ENCODE peak calls at places on chromosomes 13 and 19, in ten cellular contexts. I, Z, J, H, M, A, F, V, D and Y are unnamed samples.

GRCh38 chr13:60679131-60679530 is 282.1 kb downstream of the TDRD3 start:
- DNase-seq in I (no peak), Z (no peak), J (no peak), H (no peak), M (no peak), A (no peak), F (no peak), V (no peak), D (no peak), Y (no peak)

GRCh38 chr19:39082745-39083598 is 1.2 kb upstream of the ACP7 start:
- DNase-seq in I (no peak), Z (no peak), J (no peak), H (no peak), M (no peak), A (no peak), F (peak), V (no peak), D (no peak), Y (no peak)

GRCh38 chr19:6423499-6424189 is 967 bp downstream of the KHSRP start:
- DNase-seq in I (peak), Z (no peak), J (peak), H (no peak), M (no peak), A (no peak), F (peak), V (peak), D (no peak), Y (no peak)

GRCh38 chr19:30362156-30362754 is 9.9 kb upstream of the ZNF536 start:
- DNase-seq in I (peak), Z (no peak), J (no peak), H (no peak), M (no peak), A (no peak), F (no peak), V (no peak), D (no peak), Y (no peak)

GRCh38 chr19:38425810-38426466 is at the start of gene RASGRP4:
- DNase-seq in I (no peak), Z (no peak), J (peak), H (peak), M (no peak), A (no peak), F (no peak), V (no peak), D (peak), Y (peak)

GRCh38 chr13:87444135-87444534 is 227.0 kb upstream of the SLITRK5 start:
- DNase-seq in I (no peak), Z (no peak), J (no peak), H (no peak), M (no peak), A (no peak), F (no peak), V (no peak), D (no peak), Y (no peak)

GRCh38 chr19:1254081-1254527 is 5.7 kb downstream of the MIDN start:
- DNase-seq in I (peak), Z (no peak), J (no peak), H (no peak), M (no peak), A (peak), F (no peak), V (no peak), D (no peak), Y (no peak)

GRCh38 chr13:111517641-111518010 is 197.2 kb downstream of the TEX29 start:
- DNase-seq in I (no peak), Z (no peak), J (no peak), H (no peak), M (no peak), A (no peak), F (no peak), V (no peak), D (no peak), Y (no peak)

GRCh38 chr19:51586103-51586728 is 15.1 kb downstream of the ZNF175 start:
- DNase-seq in I (no peak), Z (no peak), J (no peak), H (no peak), M (no peak), A (no peak), F (no peak), V (no peak), D (no peak), Y (no peak)

GRCh38 chr13:47066261-47066660 is 169.4 kb upstream of the HTR2A start:
- DNase-seq in I (no peak), Z (no peak), J (no peak), H (no peak), M (no peak), A (no peak), F (peak), V (no peak), D (no peak), Y (no peak)

GRCh38 chr19:9597027-9597426 is 12.7 kb upstream of the ZNF121 start:
- DNase-seq in I (peak), Z (no peak), J (no peak), H (no peak), M (no peak), A (no peak), F (peak), V (no peak), D (no peak), Y (no peak)

GRCh38 chr13:27406178-27406939 is 18.1 kb upstream of the GTF3A start:
- DNase-seq in I (peak), Z (no peak), J (peak), H (no peak), M (no peak), A (peak), F (peak), V (peak), D (peak), Y (peak)

GRCh38 chr19:869245-870177 is 10.0 kb downstream of the CFD start:
- DNase-seq in I (peak), Z (peak), J (no peak), H (peak), M (no peak), A (peak), F (peak), V (no peak), D (no peak), Y (no peak)

GRCh38 chr13:108860418-108860817 is 231.0 kb downstream of the MYO16 start:
- DNase-seq in I (peak), Z (no peak), J (no peak), H (no peak), M (no peak), A (no peak), F (no peak), V (no peak), D (no peak), Y (no peak)

DNA sequence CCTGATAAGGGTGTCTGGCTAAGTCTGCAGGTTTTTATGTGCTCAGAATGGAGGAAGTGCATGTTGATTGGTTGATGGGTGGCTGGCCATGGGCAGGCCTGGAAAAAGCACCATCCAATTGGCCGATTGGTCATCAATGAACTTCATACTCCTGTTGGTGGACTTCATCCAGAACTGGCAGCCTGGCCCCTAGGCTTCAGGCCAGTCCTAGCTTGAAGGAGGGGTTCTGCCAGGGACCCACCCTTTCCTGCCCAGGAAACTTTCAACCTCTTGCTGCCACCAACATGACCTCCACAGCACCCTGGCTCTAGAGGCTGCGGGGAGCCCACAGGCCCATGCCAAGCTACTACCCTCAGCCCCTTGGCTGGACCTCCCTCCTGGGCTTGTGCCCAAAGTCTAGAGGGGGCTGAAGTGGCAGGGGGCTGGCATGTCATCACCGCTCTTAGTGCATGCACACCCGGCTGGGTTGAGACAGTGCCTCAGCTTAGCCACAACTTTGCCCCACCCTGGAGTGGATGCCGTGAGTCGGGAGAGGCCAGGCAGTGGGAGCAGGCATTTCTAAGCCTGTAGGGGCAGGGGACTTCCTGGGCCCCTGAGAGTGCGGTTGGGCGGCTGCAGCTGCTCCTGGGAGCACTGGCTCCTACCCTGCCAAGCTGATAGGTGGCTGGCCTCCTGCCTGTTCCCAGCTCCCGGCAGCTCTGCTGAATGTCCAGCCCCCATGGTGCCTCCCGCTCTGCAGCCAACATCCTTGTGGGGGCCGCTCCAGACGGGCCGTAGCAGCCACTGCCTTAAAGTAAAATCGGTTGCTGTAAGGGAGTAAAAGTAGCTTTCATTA is 13.2 kb downstream of the DNAJC15 start:
- DNase-seq in I (no peak), Z (no peak), J (peak), H (peak), M (no peak), A (peak), F (peak), V (no peak), D (no peak), Y (no peak)
- H3K4me3 ChIP-seq in I (no peak), Z (peak), J (no peak), H (peak), M (no peak), A (no peak), F (no peak), V (no peak), D (no peak), Y (no peak)

DNA sequence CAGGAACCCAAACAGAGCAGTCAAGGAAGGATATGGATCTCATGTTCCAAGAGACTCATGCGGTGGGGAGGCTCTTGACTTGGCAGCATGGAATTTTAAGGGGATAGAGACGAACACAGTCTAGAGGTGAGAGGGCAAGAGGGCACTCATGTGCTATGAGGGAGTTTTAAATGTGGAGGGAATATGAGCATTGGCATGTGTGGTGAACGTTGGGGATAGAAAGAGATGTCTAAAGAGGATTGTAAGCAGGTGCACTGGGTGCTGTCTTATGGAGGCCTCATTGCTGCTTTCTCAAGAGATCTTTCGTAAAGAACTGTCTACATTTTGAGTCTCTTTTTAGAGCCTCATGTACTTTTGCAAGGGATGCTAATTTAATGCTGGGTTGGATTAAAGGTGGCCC is 600.3 kb upstream of the GPC6 start:
- DNase-seq in I (no peak), Z (no peak), J (no peak), H (no peak), M (no peak), A (no peak), F (no peak), V (no peak), D (no peak), Y (no peak)
- H3K4me3 ChIP-seq in I (no peak), Z (no peak), J (no peak), H (no peak), M (no peak), A (no peak), F (no peak), V (no peak), D (no peak), Y (no peak)

DNA sequence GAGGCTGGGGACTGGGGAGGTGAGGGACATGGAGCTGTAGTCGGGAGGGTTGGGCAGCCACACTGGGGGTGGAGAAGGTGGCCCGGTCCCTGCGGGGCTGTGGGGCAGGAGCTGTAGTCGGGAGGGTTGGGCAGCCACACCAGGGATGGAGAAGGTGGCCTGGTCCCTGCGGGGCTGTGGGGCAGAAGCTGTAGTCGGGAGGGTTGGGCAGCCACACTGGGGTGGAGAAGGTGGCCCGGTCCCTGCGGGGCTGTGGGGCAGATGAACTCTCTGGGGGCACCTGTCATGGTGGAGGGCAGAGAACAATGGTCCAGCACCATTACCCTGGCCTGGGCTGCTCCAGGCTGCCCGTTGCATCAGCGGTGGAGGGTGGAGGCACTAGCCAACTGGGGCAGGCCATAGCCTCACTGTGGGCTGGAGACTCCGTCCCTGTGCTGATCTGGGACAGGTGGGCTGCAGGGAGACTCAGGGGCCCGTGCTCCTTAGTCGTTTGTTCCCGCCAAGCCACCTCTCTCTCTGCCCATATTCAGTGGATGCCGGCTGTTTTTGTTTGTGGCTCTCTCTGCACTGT is 51.4 kb downstream of the ATP11A start:
- DNase-seq in I (no peak), Z (no peak), J (no peak), H (no peak), M (no peak), A (no peak), F (no peak), V (no peak), D (no peak), Y (no peak)
- H3K4me3 ChIP-seq in I (peak), Z (no peak), J (no peak), H (peak), M (no peak), A (no peak), F (no peak), V (no peak), D (no peak), Y (no peak)

GRCh38 chr13:109868583-109869311 is 82.4 kb upstream of the IRS2 start:
- DNase-seq in I (peak), Z (no peak), J (no peak), H (no peak), M (no peak), A (no peak), F (no peak), V (no peak), D (no peak), Y (no peak)

GRCh38 chr13:109867766-109868165 is 81.4 kb upstream of the IRS2 start:
- DNase-seq in I (peak), Z (no peak), J (no peak), H (no peak), M (no peak), A (no peak), F (no peak), V (no peak), D (no peak), Y (no peak)

GRCh38 chr13:109871018-109871370 is 84.6 kb upstream of the IRS2 start:
- DNase-seq in I (peak), Z (no peak), J (no peak), H (no peak), M (no peak), A (no peak), F (no peak), V (no peak), D (no peak), Y (no peak)

GRCh38 chr13:109870281-109871017 is 84.1 kb upstream of the IRS2 start:
- DNase-seq in I (no peak), Z (no peak), J (no peak), H (no peak), M (no peak), A (no peak), F (no peak), V (no peak), D (no peak), Y (no peak)

GRCh38 chr13:109869312-109870237 is 83.2 kb upstream of the IRS2 start:
- DNase-seq in I (peak), Z (no peak), J (peak), H (peak), M (no peak), A (peak), F (peak), V (no peak), D (peak), Y (no peak)
- H3K4me3 ChIP-seq in I (peak), Z (peak), J (no peak), H (peak), M (no peak), A (no peak), F (peak), V (no peak), D (peak), Y (no peak)

GRCh38 chr19:48417436-48417835 is 24.0 kb downstream of the GRIN2D start:
- DNase-seq in I (no peak), Z (no peak), J (no peak), H (no peak), M (no peak), A (no peak), F (no peak), V (no peak), D (no peak), Y (no peak)

GRCh38 chr19:48415869-48416268 is 22.4 kb downstream of the GRIN2D start:
- DNase-seq in I (no peak), Z (no peak), J (no peak), H (no peak), M (no peak), A (no peak), F (no peak), V (no peak), D (no peak), Y (no peak)

GRCh38 chr19:48418317-48419064 is 25.0 kb downstream of the GRIN2D start:
- DNase-seq in I (peak), Z (no peak), J (peak), H (no peak), M (no peak), A (no peak), F (no peak), V (no peak), D (no peak), Y (no peak)

GRCh38 chr19:48421548-48421947 is 24.2 kb upstream of the GRWD1 start:
- DNase-seq in I (no peak), Z (no peak), J (no peak), H (no peak), M (no peak), A (no peak), F (peak), V (no peak), D (no peak), Y (no peak)

DNA sequence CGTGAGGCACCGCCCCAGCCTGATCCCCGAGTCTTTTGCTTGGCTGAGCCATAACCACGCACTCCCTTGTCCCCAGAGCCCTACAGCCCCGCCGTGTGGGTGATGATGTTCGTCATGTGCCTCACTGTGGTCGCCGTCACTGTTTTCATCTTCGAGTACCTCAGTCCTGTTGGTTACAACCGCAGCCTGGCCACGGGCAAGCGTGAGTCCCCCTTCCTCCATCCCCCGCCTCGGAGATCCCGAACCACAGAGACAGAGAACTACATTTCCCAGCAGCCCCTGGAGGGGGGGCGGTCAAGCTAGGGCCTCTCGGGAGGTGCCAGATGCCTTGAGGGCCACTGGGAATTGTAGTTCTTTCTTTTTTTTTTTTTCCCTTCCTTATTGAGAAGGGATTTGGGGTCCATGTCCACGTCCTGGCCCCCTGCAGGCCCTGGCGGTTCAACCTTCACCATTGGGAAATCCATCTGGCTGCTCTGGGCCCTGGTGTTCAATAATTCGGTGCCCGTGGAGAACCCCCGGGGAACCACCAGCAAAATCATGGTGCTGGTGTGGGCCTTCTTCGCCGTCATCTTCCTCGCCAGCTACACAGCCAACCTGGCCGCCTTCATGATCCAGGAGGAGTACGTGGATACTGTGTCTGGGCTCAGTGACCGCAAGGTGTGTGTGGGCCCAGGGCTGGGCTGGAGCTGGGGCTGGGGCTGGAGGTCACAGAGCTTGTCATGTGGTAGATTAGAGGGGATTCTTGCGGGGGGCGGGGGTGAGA is 25.9 kb downstream of the GRIN2D start:
- DNase-seq in I (peak), Z (no peak), J (peak), H (peak), M (no peak), A (no peak), F (no peak), V (peak), D (peak), Y (peak)
- H3K4me3 ChIP-seq in I (no peak), Z (no peak), J (no peak), H (no peak), M (no peak), A (no peak), F (no peak), V (no peak), D (no peak), Y (peak)

GRCh38 chr13:33322965-33323668 is 37.6 kb upstream of the STARD13 start:
- DNase-seq in I (no peak), Z (no peak), J (no peak), H (no peak), M (no peak), A (no peak), F (no peak), V (no peak), D (no peak), Y (no peak)

GRCh38 chr13:33319859-33320258 is 34.3 kb upstream of the STARD13 start:
- DNase-seq in I (no peak), Z (no peak), J (no peak), H (no peak), M (no peak), A (no peak), F (no peak), V (no peak), D (no peak), Y (no peak)

GRCh38 chr13:33323766-33324525 is 38.4 kb upstream of the STARD13 start:
- DNase-seq in I (peak), Z (no peak), J (peak), H (no peak), M (no peak), A (no peak), F (peak), V (no peak), D (no peak), Y (no peak)

GRCh38 chr13:33321686-33322473 is 36.3 kb upstream of the STARD13 start:
- DNase-seq in I (peak), Z (no peak), J (no peak), H (no peak), M (peak), A (no peak), F (peak), V (no peak), D (no peak), Y (no peak)

DNA sequence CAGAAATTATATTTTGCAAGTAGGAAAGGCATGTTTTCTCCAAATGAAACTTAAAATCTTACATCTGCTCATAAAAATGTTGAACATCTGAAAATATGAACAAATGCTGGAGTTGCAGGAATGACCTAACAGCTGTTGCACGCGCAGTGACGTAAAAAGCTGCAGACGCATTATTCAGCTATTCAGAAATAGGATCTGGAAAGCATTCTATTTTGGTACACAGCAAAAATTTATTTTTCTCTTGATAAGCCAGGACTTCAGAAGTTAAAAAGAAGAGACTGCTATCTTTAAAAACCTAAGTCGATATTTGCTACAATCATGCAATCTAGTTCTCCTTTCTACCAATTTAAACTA is 36.9 kb upstream of the STARD13 start:
- DNase-seq in I (peak), Z (no peak), J (no peak), H (peak), M (no peak), A (no peak), F (peak), V (no peak), D (no peak), Y (no peak)
- H3K4me3 ChIP-seq in I (peak), Z (peak), J (no peak), H (peak), M (no peak), A (no peak), F (peak), V (no peak), D (no peak), Y (no peak)